ENCODE peak calls at places on chromosomes 4 and X, in five cellular contexts. U, P, X, S and K are unnamed samples.

GRCh38 chrX:106300239-106300638 is 132.1 kb downstream of the PWWP3B start:
- DNase-seq in P (no peak), U (no peak), S (no peak), X (no peak), K (no peak)

GRCh38 chr4:151678048-151678853 is 82.6 kb downstream of the GATB start:
- DNase-seq in X (no peak), P (no peak), U (no peak), S (no peak), K (no peak)

GRCh38 chr4:102427599-102427998 is 73.6 kb upstream of the NFKB1 start:
- DNase-seq in P (no peak), U (no peak), X (no peak), S (no peak), K (no peak)

GRCh38 chr4:1604706-1605205 is 79.4 kb downstream of the FAM53A start:
- DNase-seq in X (no peak), P (no peak), S (no peak), U (no peak), K (no peak)

GRCh38 chrX:1167466-1167865 is 45.0 kb downstream of the CRLF2 start:
- DNase-seq in S (no peak), P (peak), X (no peak), U (no peak), K (no peak)

GRCh38 chrX:45353462-45353861 is 152.8 kb upstream of the DIPK2B start:
- DNase-seq in S (no peak), U (no peak), P (no peak), X (peak), K (no peak)

GRCh38 chr4:54229631-54230478 is 762 bp downstream of the PDGFRA start:
- DNase-seq in U (no peak), X (peak), S (no peak), P (no peak), K (no peak)

GRCh38 chrX:17022205-17022604 is 75.7 kb downstream of the REPS2 start:
- DNase-seq in S (peak), P (no peak), X (peak), U (no peak), K (peak)

GRCh38 chr4:47744843-47745382 is 93.0 kb downstream of the CORIN start:
- DNase-seq in S (no peak), X (no peak), P (no peak), U (no peak), K (no peak)

GRCh38 chrX:25021132-25021498 is 5.3 kb upstream of the ARX start:
- DNase-seq in U (no peak), X (no peak), S (no peak), P (no peak), K (no peak)

GRCh38 chr4:148778980-148779675 is 336.9 kb upstream of the NR3C2 start:
- DNase-seq in S (no peak), P (no peak), X (no peak), U (no peak), K (no peak)

GRCh38 chrX:131393426-131393825 is 104.3 kb upstream of the IGSF1 start:
- DNase-seq in U (no peak), P (no peak), S (no peak), X (no peak), K (no peak)

GRCh38 chrX:130084651-130085237 is 25.6 kb downstream of the ELF4 start:
- DNase-seq in S (no peak), P (peak), U (no peak), X (no peak), K (no peak)
- H3K4me3 ChIP-seq in S (no peak), P (peak), U (no peak), X (no peak), K (no peak)

DNA sequence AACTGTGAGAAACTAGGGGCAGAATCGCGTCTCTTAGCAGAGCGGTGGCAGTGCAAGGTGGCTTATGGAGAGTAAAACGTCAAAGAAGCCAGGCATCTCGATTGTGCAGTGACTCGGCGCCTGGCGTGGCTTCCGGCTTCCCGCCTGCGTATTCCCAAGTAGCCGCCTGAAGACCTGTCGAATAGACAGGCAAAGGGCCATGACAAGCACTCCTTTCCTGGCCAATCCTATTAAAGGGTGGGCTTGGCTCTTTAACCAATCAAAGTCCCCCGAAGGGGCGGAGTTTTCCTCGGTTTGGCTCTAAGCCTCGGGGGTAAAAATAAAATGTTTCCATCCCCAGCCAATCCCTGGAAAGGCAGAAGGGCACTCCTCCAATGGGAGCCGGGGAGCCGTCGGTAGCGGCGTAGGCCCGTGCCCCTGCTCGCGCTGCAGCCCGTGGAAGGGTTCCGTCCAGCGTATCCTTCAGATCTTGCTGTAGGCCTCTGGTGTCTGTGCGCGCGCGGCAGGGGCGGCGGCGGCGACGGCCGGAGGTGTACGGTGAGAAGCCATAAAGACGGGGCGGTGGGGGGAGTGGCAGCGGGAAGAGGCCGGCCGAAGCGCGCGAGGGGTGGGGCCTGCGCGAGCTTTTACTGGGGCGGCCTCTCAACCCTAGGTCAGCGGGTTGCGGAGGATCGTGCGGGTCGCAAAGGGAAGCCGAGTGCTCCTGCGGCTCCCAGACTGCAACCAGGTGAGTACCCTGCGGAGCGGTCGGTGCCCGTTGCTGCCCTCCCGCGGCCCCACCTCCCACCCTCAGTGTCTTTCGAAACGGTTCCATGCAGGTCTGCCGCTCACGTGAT is at the start of gene KANTR:
- DNase-seq in P (peak), U (peak), S (peak), X (peak), K (peak)
- TF ChIP-seq CTCF in P (no peak), U (no peak), S (no peak), X (no peak), K (no peak)

GRCh38 chrX:149302705-149303104 is 202.4 kb downstream of the IDS start:
- DNase-seq in S (no peak), P (no peak), U (no peak), X (no peak), K (no peak)
- H3K4me3 ChIP-seq in S (no peak), P (no peak), U (no peak), X (no peak), K (no peak)

GRCh38 chr4:141730805-141731204 is 94.4 kb downstream of the IL15 start:
- DNase-seq in X (no peak), U (no peak), P (no peak), S (no peak), K (no peak)
- TF ChIP-seq CTCF in X (no peak), U (no peak), P (no peak), S (no peak), K (no peak)

DNA sequence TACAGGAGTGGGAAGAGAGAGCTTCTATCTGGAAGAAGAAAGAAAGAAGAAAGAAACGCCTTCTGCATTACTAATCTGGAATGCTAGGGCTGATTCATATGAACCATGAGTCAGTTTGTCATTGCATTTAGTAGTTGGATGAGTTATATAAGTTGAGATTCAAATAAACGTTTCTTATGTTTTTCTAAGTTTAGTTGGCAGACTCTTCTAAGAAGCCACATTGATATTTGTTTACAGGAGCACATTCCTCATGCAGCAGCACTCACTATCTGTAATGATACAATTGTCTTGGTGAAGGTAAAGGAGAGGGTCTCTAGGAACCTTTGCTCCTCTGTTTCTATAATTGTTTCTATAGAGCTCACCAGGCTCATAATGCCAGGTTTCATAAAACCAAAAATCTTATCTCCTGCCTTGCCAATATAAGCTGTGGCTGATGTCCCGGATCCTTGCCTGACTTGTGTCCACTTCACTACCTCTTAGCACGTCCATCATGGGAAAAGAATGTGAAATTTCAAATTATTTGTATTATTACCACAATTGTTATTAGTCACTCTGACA is 39.5 kb downstream of the HOPX start:
- DNase-seq in P (no peak), S (peak), U (no peak), X (peak), K (peak)
- H3K4me3 ChIP-seq in P (no peak), S (no peak), U (no peak), X (no peak), K (no peak)

GRCh38 chr4:184473265-184473514 is 1.2 kb downstream of the IRF2 start:
- DNase-seq in P (peak), S (no peak), X (no peak), U (no peak), K (no peak)
- TF ChIP-seq CTCF in P (no peak), S (no peak), X (no peak), U (no peak), K (no peak)

GRCh38 chr4:154417358-154417673 is 74.3 kb downstream of the DCHS2 start:
- DNase-seq in X (no peak), P (no peak), S (no peak), U (no peak), K (no peak)
- H3K4me3 ChIP-seq in X (peak), P (peak), S (no peak), U (no peak), K (peak)

DNA sequence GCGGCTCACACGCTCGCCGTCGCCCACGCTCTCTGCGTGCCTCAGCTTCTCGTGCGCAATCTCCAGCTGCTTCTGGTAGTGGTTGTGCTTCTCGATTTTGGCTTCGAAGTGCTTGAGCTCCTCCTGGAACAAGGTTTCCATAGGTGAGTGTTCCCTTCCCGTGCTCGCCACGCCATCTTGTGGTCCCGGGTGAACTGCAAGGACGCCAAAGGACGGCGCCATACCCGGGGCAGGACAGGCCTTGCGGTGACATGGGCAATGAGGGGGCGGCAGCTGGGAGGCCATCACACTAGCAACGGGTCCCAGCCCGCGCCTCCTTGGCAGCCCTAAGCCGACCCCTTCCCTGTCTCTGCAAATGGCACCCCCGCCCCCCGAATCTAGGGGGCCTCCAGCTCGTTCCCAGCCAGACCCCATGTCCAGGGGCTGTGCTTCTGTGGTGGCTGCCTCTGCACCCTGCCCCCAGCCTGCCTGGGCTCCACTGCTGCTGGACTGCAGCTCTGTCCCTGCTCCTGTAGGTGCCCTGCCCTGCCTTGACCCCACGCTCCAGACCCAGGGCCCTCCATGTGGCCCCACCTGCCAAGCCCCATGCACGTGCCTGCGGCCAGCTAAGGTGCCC is 17.3 kb downstream of the LRPAP1 start:
- DNase-seq in X (no peak), P (no peak), S (no peak), U (no peak), K (no peak)
- TF ChIP-seq CTCF in X (peak), P (no peak), S (peak), U (no peak), K (peak)